ENCODE peak calls at places on chromosomes 5 and 9, in ten cellular contexts. T is stimulated activated naive CD8-positive, alpha-beta T cell treated with anti-CD3 and anti-CD28 coated beads, Interleukin-15, Interleukin-2, amounts not matched to agents 100 U/mL and 50 U/mL, for 24 hours; F is heart left ventricle; P is mesenteric fat pad; A is NCI-H774; Z is stimulated activated CD4-positive, alpha-beta T cell treated with anti-CD3 and anti-CD28 coated beads, TNF-alpha, amount 100 ng/mL, for 4 hours; K is astrocyte of the spinal cord; O is NB4; Q is HAP-1; B is HL-60. S is an unnamed sample.

GRCh38 chr9:2919347-2919746 is 75.5 kb upstream of the PUM3 start:
- DNase-seq in T (no peak), F (no peak), P (no peak), A (no peak), Z (no peak), K (peak), O (no peak), Q (no peak), B (no peak), S (no peak)

GRCh38 chr9:107569171-107569570 is 79.6 kb upstream of the KLF4 start:
- DNase-seq in T (no peak), F (no peak), P (no peak), A (no peak), Z (no peak), K (no peak), O (no peak), Q (no peak), B (no peak), S (no peak)

GRCh38 chr5:74179183-74179582 is 461.3 kb downstream of the ENC1 start:
- DNase-seq in T (no peak), F (no peak), P (no peak), A (no peak), Z (no peak), K (peak), O (no peak), Q (no peak), B (no peak), S (no peak)

GRCh38 chr9:36665387-36665786 is 92.7 kb downstream of the MELK start:
- DNase-seq in T (no peak), F (no peak), P (no peak), A (no peak), Z (no peak), K (peak), O (no peak), Q (no peak), B (no peak), S (no peak)

GRCh38 chr9:35726876-35727438 is 5.0 kb downstream of the TLN1 start:
- DNase-seq in T (peak), F (peak), P (no peak), A (no peak), Z (no peak), K (peak), O (peak), Q (no peak), B (peak), S (no peak)

GRCh38 chr5:140547508-140548299 is at the start of gene EIF4EBP3:
- DNase-seq in T (peak), F (peak), P (peak), A (peak), Z (peak), K (peak), O (peak), Q (no peak), B (peak), S (no peak)

GRCh38 chr9:3906437-3907213 is 380.8 kb upstream of the RFX3 start:
- DNase-seq in T (no peak), F (no peak), P (no peak), A (no peak), Z (no peak), K (peak), O (peak), Q (no peak), B (no peak), S (no peak)

GRCh38 chr9:96062854-96063253 is 187.4 kb downstream of the ERCC6L2 start:
- DNase-seq in T (no peak), F (no peak), P (no peak), A (no peak), Z (no peak), K (no peak), O (no peak), Q (no peak), B (no peak), S (no peak)

GRCh38 chr9:137000177-137000930 is 4.0 kb upstream of the CLIC3 start:
- DNase-seq in T (peak), F (no peak), P (no peak), A (no peak), Z (no peak), K (peak), O (peak), Q (no peak), B (peak), S (no peak)

GRCh38 chr5:178249191-178249989 is 16.8 kb upstream of the PHYKPL start:
- DNase-seq in T (peak), F (peak), P (no peak), A (no peak), Z (no peak), K (peak), O (peak), Q (no peak), B (no peak), S (no peak)

GRCh38 chr9:127923771-127924170 is 6.8 kb downstream of the PIP5KL1 start:
- DNase-seq in T (no peak), F (no peak), P (no peak), A (no peak), Z (no peak), K (peak), O (no peak), Q (no peak), B (no peak), S (no peak)

GRCh38 chr5:108141676-108142075 is 240.2 kb downstream of the FBXL17 start:
- DNase-seq in T (peak), F (no peak), P (no peak), A (no peak), Z (no peak), K (no peak), O (no peak), Q (no peak), B (no peak), S (no peak)

GRCh38 chr9:134455951-134456739 is 129.9 kb downstream of the RXRA start:
- DNase-seq in T (peak), F (peak), P (no peak), A (no peak), Z (peak), K (peak), O (peak), Q (no peak), B (peak), S (no peak)

GRCh38 chr5:123138774-123139173 is 49.7 kb downstream of the PRDM6 start:
- DNase-seq in T (no peak), F (no peak), P (no peak), A (no peak), Z (no peak), K (no peak), O (no peak), Q (no peak), B (no peak), S (no peak)

GRCh38 chr9:136572003-136572595 is 26.3 kb upstream of the NOTCH1 start:
- DNase-seq in T (no peak), F (peak), P (no peak), A (no peak), Z (no peak), K (peak), O (no peak), Q (peak), B (no peak), S (no peak)

GRCh38 chr9:17799383-17799782 is 220.5 kb downstream of the SH3GL2 start:
- DNase-seq in T (no peak), F (no peak), P (no peak), A (no peak), Z (no peak), K (no peak), O (no peak), Q (no peak), B (no peak), S (no peak)

GRCh38 chr9:107312651-107313050 is 29.6 kb downstream of the RAD23B start:
- DNase-seq in T (no peak), F (peak), P (no peak), A (no peak), Z (no peak), K (no peak), O (no peak), Q (no peak), B (no peak), S (no peak)

GRCh38 chr5:139861021-139861888 is 65.6 kb downstream of the PSD2 start:
- DNase-seq in T (no peak), F (no peak), P (no peak), A (no peak), Z (no peak), K (no peak), O (no peak), Q (no peak), B (no peak), S (no peak)

GRCh38 chr9:129836342-129837007 is 1.2 kb downstream of the USP20 start:
- DNase-seq in T (peak), F (peak), P (no peak), A (peak), Z (no peak), K (no peak), O (peak), Q (no peak), B (peak), S (no peak)

GRCh38 chr9:114281421-114282103 is 41.3 kb upstream of the ORM1 start:
- DNase-seq in T (no peak), F (peak), P (peak), A (no peak), Z (no peak), K (peak), O (no peak), Q (no peak), B (no peak), S (no peak)

S was measured in NCI-H1417 treated with DMSO at 0.1 percent for 48 hours.